ENCODE peak calls at places on chromosomes 11 and 22, in nine cellular contexts. O, C, B, Z, P, I, N, G and R are unnamed samples.

GRCh38 chr22:22366478-22366988 is 121.9 kb downstream of the VPREB1 start:
- DNase-seq in C (no peak), P (peak; percentile 28), B (no peak), O (no peak), N (no peak), I (no peak), Z (no peak), G (no peak), R (no peak)

GRCh38 chr22:20542055-20542454 is 34.6 kb downstream of the MED15 start:
- DNase-seq in I (no peak), G (no peak), C (no peak), Z (no peak), P (no peak), O (no peak), B (no peak), N (no peak), R (no peak)

GRCh38 chr11:115385211-115385610 is 119.0 kb downstream of the CADM1 start:
- DNase-seq in P (no peak), C (no peak), I (no peak), Z (no peak), B (no peak), N (no peak), G (no peak), O (no peak), R (no peak)

GRCh38 chr22:32605576-32605975 is 131.0 kb downstream of the FBXO7 start:
- DNase-seq in P (no peak), Z (no peak), G (no peak), O (no peak), I (no peak), C (no peak), N (no peak), B (no peak), R (no peak)

GRCh38 chr22:36816635-36817428 is at the start of gene PVALB:
- DNase-seq in N (no peak), O (no peak), P (no peak), Z (peak; percentile 84), G (no peak), I (peak; percentile 55), C (no peak), B (peak; percentile 62), R (peak; percentile 86)

GRCh38 chr11:44623716-44624491 is 58.4 kb downstream of the CD82 start:
- DNase-seq in I (no peak), O (peak; percentile 68), Z (no peak), C (peak; percentile 36), N (no peak), B (no peak), P (no peak), G (no peak), R (peak; percentile 74)

GRCh38 chr11:85823816-85824215 is 12.9 kb upstream of the SYTL2 start:
- DNase-seq in C (no peak), O (peak; percentile 67), G (no peak), I (no peak), P (no peak), Z (no peak), N (peak; percentile 36), B (no peak), R (no peak)

GRCh38 chr11:74037309-74037708 is 28.4 kb upstream of the UCP3 start:
- DNase-seq in B (no peak), C (no peak), G (no peak), N (no peak), P (no peak), I (peak; percentile 64), O (no peak), Z (no peak), R (no peak)

GRCh38 chr11:124763156-124763947 is 1.3 kb upstream of the ESAM start:
- DNase-seq in P (peak; percentile 92), O (peak; percentile 94), I (peak; percentile 71), G (peak; percentile 76), Z (peak; percentile 78), C (peak; percentile 94), N (peak; percentile 81), B (peak; percentile 86), R (peak; percentile 92)

GRCh38 chr11:23555085-23555484 is 694.8 kb upstream of the CCDC179 start:
- DNase-seq in G (no peak), P (no peak), Z (no peak), N (no peak), C (no peak), O (no peak), B (no peak), I (peak; percentile 65), R (no peak)

GRCh38 chr11:121563900-121564822 is 111.4 kb upstream of the SORL1-AS1 start:
- DNase-seq in B (no peak), Z (no peak), P (no peak), G (no peak), O (no peak), C (no peak), N (no peak), I (no peak), R (no peak)

GRCh38 chr11:24155792-24156191 is 341.1 kb upstream of the LUZP2 start:
- DNase-seq in G (peak; percentile 0), C (peak; percentile 50), N (no peak), P (no peak), I (no peak), Z (peak; percentile 8), B (peak; percentile 36), O (no peak), R (no peak)